ENCODE peak calls at places on chromosome 7, in nine cellular contexts. M, J, Y, P, A, I, L, F and V are unnamed samples.

GRCh38 chr7:97215556-97215955 is 98.1 kb downstream of the SDHAF3 start:
- DNase-seq in L (no peak), A (no peak), I (no peak), Y (peak), F (no peak), J (no peak), M (peak), P (no peak), V (no peak)

GRCh38 chr7:32941996-32942782 is 15.1 kb upstream of the FKBP9 start:
- DNase-seq in M (peak), P (peak), Y (peak), F (no peak), I (peak), J (no peak), A (peak), L (peak), V (peak)

GRCh38 chr7:143512488-143513340 is 35.0 kb downstream of the TAS2R41 start:
- DNase-seq in P (peak), J (no peak), M (no peak), Y (no peak), A (no peak), F (no peak), I (no peak), L (no peak), V (no peak)

GRCh38 chr7:95772298-95772770 is at the start of gene DYNC1I1:
- DNase-seq in I (peak), P (peak), M (peak), A (peak), J (peak), L (peak), Y (peak), F (peak), V (peak)

GRCh38 chr7:150931199-150931869 is 46.8 kb downstream of the KCNH2 start:
- DNase-seq in J (no peak), M (no peak), L (no peak), P (no peak), F (no peak), A (no peak), I (no peak), Y (no peak), V (no peak)

GRCh38 chr7:39754326-39755120 is 131.2 kb downstream of the RALA start:
- DNase-seq in F (peak), L (peak), M (peak), I (no peak), Y (peak), A (peak), J (peak), P (peak), V (peak)

GRCh38 chr7:135189961-135190360 is 19.5 kb upstream of the CYREN start:
- DNase-seq in I (peak), A (no peak), L (no peak), F (no peak), J (no peak), P (peak), Y (no peak), M (no peak), V (no peak)

GRCh38 chr7:75906991-75907667 is 7.8 kb upstream of the POR start:
- DNase-seq in J (no peak), F (no peak), A (peak), M (no peak), L (no peak), I (no peak), Y (peak), P (no peak), V (no peak)

GRCh38 chr7:98678215-98678614 is 61.1 kb downstream of the NPTX2 start:
- DNase-seq in Y (no peak), J (no peak), A (no peak), I (no peak), L (no peak), M (no peak), P (no peak), F (no peak), V (no peak)

GRCh38 chr7:95910341-95910740 is 138.0 kb downstream of the DYNC1I1 start:
- DNase-seq in Y (no peak), L (no peak), P (no peak), M (no peak), I (no peak), F (no peak), J (no peak), A (no peak), V (no peak)

GRCh38 chr7:133436014-133436428 is 183.1 kb downstream of the EXOC4 start:
- DNase-seq in F (no peak), J (no peak), M (no peak), I (no peak), Y (no peak), A (peak), P (peak), L (peak), V (no peak)

GRCh38 chr7:85022064-85022697 is 164.7 kb downstream of the SEMA3D start:
- DNase-seq in Y (no peak), A (no peak), F (no peak), M (no peak), J (no peak), L (no peak), P (no peak), I (no peak), V (no peak)

GRCh38 chr7:140917258-140917657 is 7.5 kb downstream of the BRAF start:
- DNase-seq in F (no peak), P (no peak), J (no peak), M (no peak), A (no peak), L (no peak), Y (no peak), I (no peak), V (no peak)

GRCh38 chr7:42167206-42167913 is 69.6 kb downstream of the GLI3 start:
- DNase-seq in Y (no peak), F (no peak), I (no peak), L (peak), J (no peak), A (no peak), P (no peak), M (no peak), V (no peak)

GRCh38 chr7:30364773-30365172 is 80.4 kb downstream of the ZNRF2 start:
- DNase-seq in P (no peak), J (no peak), L (no peak), A (no peak), I (no peak), Y (no peak), F (no peak), M (no peak), V (no peak)

GRCh38 chr7:132828502-132828901 is 252.2 kb upstream of the PLXNA4 start:
- DNase-seq in Y (no peak), L (no peak), F (no peak), M (no peak), I (no peak), A (no peak), P (no peak), J (no peak), V (no peak)

GRCh38 chr7:128236924-128237586 is 4.0 kb upstream of the LEP start:
- DNase-seq in A (peak), Y (no peak), I (no peak), P (peak), L (peak), J (no peak), M (peak), F (no peak), V (no peak)

GRCh38 chr7:37977243-37977642 is 56.8 kb downstream of the EPDR1 start:
- DNase-seq in F (no peak), P (no peak), Y (no peak), L (no peak), M (no peak), J (no peak), A (no peak), I (no peak), V (no peak)

GRCh38 chr7:159048656-159049055 is 96.0 kb downstream of the VIPR2 start:
- DNase-seq in P (no peak), F (no peak), M (no peak), Y (no peak), I (peak), J (no peak), L (no peak), A (no peak), V (no peak)

GRCh38 chr7:157572622-157573021 is 235.8 kb downstream of the DNAJB6 start:
- DNase-seq in Y (no peak), M (no peak), F (no peak), P (no peak), A (no peak), J (no peak), I (peak), L (no peak), V (no peak)

GRCh38 chr7:149289856-149290255 is 27.9 kb downstream of the ZNF783 start:
- DNase-seq in J (peak), L (no peak), M (no peak), P (no peak), F (no peak), I (peak), A (no peak), Y (no peak), V (no peak)

GRCh38 chr7:79308176-79308575 is 145.3 kb downstream of the MAGI2 start:
- DNase-seq in A (peak), P (no peak), F (no peak), Y (peak), J (no peak), I (no peak), L (no peak), M (peak), V (no peak)

GRCh38 chr7:48097511-48098231 is 8.6 kb downstream of the UPP1 start:
- DNase-seq in L (no peak), A (no peak), J (no peak), Y (no peak), I (peak), P (no peak), F (no peak), M (no peak), V (peak)

GRCh38 chr7:11748884-11749283 is 83.1 kb downstream of the THSD7A start:
- DNase-seq in P (no peak), J (no peak), M (peak), A (no peak), F (no peak), Y (peak), I (no peak), L (no peak), V (no peak)
- TF ChIP-seq CTCF in P (no peak), J (no peak), M (peak), A (no peak), F (no peak), Y (no peak), I (no peak), L (no peak), V (no peak)

GRCh38 chr7:50712527-50713356 is 70.0 kb downstream of the GRB10 start:
- DNase-seq in A (no peak), I (no peak), F (no peak), P (no peak), Y (no peak), M (no peak), L (peak), J (no peak), V (no peak)
- TF ChIP-seq CTCF in A (peak), I (no peak), F (no peak), P (no peak), Y (no peak), M (no peak), L (peak), J (no peak), V (no peak)

GRCh38 chr7:727806-728460 is 852 bp upstream of the PRKAR1B start:
- DNase-seq in F (no peak), L (peak), J (no peak), I (no peak), M (peak), A (peak), P (no peak), Y (no peak), V (no peak)
- TF ChIP-seq CTCF in F (no peak), L (no peak), J (no peak), I (no peak), M (no peak), A (no peak), P (no peak), Y (no peak), V (peak)

DNA sequence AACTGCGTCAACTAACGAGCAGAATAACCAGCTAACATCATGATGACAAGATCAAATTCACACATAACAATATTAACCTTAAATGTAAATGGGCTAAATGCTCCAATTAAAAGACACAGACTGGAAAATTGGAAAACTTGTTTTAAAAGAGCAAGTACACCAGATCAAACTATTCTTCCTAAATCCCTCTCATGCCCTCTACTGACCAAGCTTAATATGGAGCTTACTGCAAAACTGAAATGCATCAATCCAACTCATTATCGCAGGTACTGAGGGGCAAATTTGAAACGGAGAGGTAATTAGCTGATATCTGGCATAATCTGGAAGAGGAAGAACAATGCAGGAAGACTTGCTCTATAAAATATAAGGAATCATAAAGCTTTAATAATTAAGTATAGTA is 1223.8 kb downstream of the NXPH1 start:
- DNase-seq in F (no peak), J (no peak), A (no peak), I (no peak), L (peak), Y (no peak), P (peak), M (peak), V (no peak)
- TF ChIP-seq CTCF in F (peak), J (no peak), A (no peak), I (no peak), L (no peak), Y (peak), P (peak), M (peak), V (peak)

GRCh38 chr7:54814401-54814800 is 55.4 kb upstream of the SEC61G start:
- DNase-seq in F (no peak), Y (no peak), L (no peak), P (no peak), I (no peak), M (no peak), A (no peak), J (no peak), V (no peak)
- TF ChIP-seq CTCF in F (no peak), Y (no peak), L (no peak), P (no peak), I (no peak), M (no peak), A (no peak), J (no peak), V (no peak)

DNA sequence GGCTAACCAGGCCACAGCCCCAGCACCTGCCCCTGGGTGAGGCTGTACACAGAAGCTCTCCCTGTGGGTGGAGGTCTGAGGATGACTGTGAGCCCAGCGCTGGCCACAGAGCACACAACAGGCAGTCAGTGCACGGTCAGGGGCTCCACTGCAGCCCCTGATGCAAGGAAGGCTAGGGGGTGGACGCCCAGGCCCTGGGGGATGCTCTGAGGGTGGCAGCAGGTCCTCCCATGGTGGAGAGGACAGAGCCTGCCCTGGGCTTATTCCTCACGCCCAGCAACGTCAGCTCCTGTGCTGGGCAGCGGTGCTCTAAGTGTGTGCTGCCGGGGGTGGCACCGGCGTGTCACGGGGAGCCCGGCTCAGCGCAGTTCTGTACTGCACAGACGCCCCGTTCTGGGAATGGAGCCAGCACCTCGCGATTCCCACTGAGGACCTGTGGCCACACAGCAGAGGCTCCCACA is 223.2 kb downstream of the MAD1L1 start:
- DNase-seq in I (peak), F (no peak), M (no peak), L (no peak), A (no peak), P (no peak), Y (no peak), J (peak), V (no peak)
- TF ChIP-seq CTCF in I (no peak), F (no peak), M (no peak), L (no peak), A (no peak), P (no peak), Y (no peak), J (no peak), V (no peak)

DNA sequence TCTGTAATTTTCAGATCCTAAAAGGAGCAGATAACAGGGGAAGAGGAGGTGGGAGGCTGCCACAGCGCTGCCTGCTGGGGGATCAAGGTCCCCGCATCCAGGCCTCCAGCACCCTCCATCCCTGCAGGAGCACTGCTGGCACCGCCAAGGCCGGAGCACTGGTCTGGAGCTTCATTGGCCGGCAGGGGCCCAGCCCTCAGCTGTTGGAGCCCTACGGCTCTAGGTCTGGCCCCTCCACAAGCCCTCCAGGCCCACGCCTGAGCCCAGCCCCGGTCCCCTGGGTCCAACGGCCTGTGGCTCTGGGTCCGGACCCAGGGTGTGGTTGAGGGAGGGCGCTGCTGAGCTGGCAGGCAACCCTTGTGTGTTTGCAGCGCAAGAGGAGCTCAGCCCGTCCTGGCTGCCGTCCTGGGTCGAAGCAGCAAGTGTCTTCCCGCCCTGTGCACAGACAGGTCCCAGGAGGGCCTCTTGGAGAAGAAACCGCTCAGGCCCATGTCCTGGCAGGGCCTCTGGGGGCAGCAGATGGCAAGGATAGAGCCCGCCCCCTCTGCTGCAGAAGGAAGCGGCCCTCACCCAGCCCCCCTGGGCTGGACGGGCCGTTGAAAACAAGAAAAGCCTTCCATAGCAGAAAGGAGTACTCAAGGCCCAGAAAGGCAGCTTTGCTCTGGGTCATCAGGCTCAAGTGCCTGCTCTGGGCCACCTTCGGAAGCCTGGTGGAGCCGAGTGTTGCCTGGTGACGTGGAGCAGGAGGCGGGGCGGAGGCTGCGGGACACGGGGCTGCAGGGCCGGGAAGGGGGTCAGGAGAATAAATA is 54.3 kb upstream of the TNRC18 start:
- DNase-seq in L (no peak), P (no peak), Y (peak), A (no peak), F (no peak), M (peak), J (no peak), I (no peak), V (no peak)
- TF ChIP-seq CTCF in L (peak), P (peak), Y (peak), A (peak), F (peak), M (peak), J (peak), I (peak), V (peak)

GRCh38 chr7:116786791-116787443 is 75.5 kb upstream of the CAPZA2 start:
- DNase-seq in Y (no peak), F (no peak), P (peak), L (no peak), I (no peak), J (no peak), A (peak), M (peak), V (no peak)
- TF ChIP-seq CTCF in Y (peak), F (peak), P (peak), L (peak), I (peak), J (no peak), A (peak), M (peak), V (peak)

GRCh38 chr7:74360008-74360407 is 70.8 kb downstream of the CLIP2 start:
- DNase-seq in Y (no peak), A (no peak), M (no peak), P (no peak), I (no peak), L (no peak), F (no peak), J (peak), V (no peak)

GRCh38 chr7:74362262-74362661 is 73.1 kb downstream of the CLIP2 start:
- DNase-seq in F (no peak), Y (no peak), M (no peak), P (no peak), L (no peak), A (no peak), J (no peak), I (no peak), V (no peak)

GRCh38 chr7:74365320-74366022 is 76.3 kb downstream of the CLIP2 start:
- DNase-seq in P (peak), Y (peak), F (no peak), A (peak), I (no peak), M (peak), J (peak), L (peak), V (no peak)

GRCh38 chr7:74364061-74364460 is 74.9 kb downstream of the CLIP2 start:
- DNase-seq in J (no peak), P (no peak), Y (no peak), I (no peak), F (no peak), A (no peak), L (no peak), M (peak), V (no peak)
- TF ChIP-seq CTCF in J (no peak), P (peak), Y (peak), I (no peak), F (peak), A (peak), L (no peak), M (peak), V (no peak)

GRCh38 chr7:70193514-70193913 is 595.2 kb downstream of the AUTS2 start:
- DNase-seq in J (no peak), L (peak), P (peak), A (peak), F (no peak), M (no peak), Y (peak), I (no peak), V (no peak)
- TF ChIP-seq CTCF in J (no peak), L (peak), P (peak), A (peak), F (peak), M (peak), Y (peak), I (no peak), V (peak)